ENCODE peak calls at places on chromosome 19, in six cellular contexts. One of them, this sample, is unnamed.

GRCh38 chr19:1259873-1260748 is 9.0 kb upstream of the CIRBP start:
- DNase-seq in body of pancreas: no peak
- DNase-seq in HFFc6: no peak
- DNase-seq in A172: peak
- DNase-seq in head of caudate nucleus: no peak
- DNase-seq in ELF-1: no peak
- DNase-seq in this sample: no peak

GRCh38 chr19:13058951-13059660 is 43.6 kb downstream of the LYL1 start:
- DNase-seq in A172: no peak
- DNase-seq in HFFc6: no peak
- DNase-seq in body of pancreas: no peak
- DNase-seq in ELF-1: peak
- DNase-seq in head of caudate nucleus: no peak
- DNase-seq in this sample: no peak

GRCh38 chr19:1401138-1401888 is at the start of gene GAMT:
- DNase-seq in head of caudate nucleus: no peak
- DNase-seq in body of pancreas: peak
- DNase-seq in HFFc6: no peak
- DNase-seq in ELF-1: no peak
- DNase-seq in A172: no peak
- DNase-seq in this sample: peak

GRCh38 chr19:57566396-57567256 is 7.0 kb upstream of the ZNF550 start:
- DNase-seq in HFFc6: no peak
- DNase-seq in A172: peak
- DNase-seq in body of pancreas: no peak
- DNase-seq in ELF-1: no peak
- DNase-seq in head of caudate nucleus: no peak
- DNase-seq in this sample: peak

GRCh38 chr19:32287811-32288227 is 57.6 kb upstream of the ZNF507 start:
- DNase-seq in ELF-1: peak
- DNase-seq in A172: peak
- DNase-seq in head of caudate nucleus: peak
- DNase-seq in HFFc6: peak
- DNase-seq in body of pancreas: peak
- DNase-seq in this sample: peak

GRCh38 chr19:13117772-13118423 is at the start of gene NACC1:
- DNase-seq in A172: peak
- DNase-seq in body of pancreas: peak
- DNase-seq in head of caudate nucleus: peak
- DNase-seq in ELF-1: peak
- DNase-seq in HFFc6: peak
- DNase-seq in this sample: peak

GRCh38 chr19:29378126-29378525 is 147.7 kb upstream of the VSTM2B start:
- DNase-seq in HFFc6: no peak
- DNase-seq in A172: no peak
- DNase-seq in body of pancreas: no peak
- DNase-seq in ELF-1: no peak
- DNase-seq in head of caudate nucleus: no peak
- DNase-seq in this sample: no peak

GRCh38 chr19:33240181-33240771 is 14.6 kb upstream of the SLC7A10 start:
- DNase-seq in body of pancreas: no peak
- DNase-seq in HFFc6: no peak
- DNase-seq in ELF-1: no peak
- DNase-seq in A172: no peak
- DNase-seq in head of caudate nucleus: no peak
- DNase-seq in this sample: no peak

GRCh38 chr19:1001538-1002166 is 1.4 kb downstream of the GRIN3B start:
- DNase-seq in head of caudate nucleus: no peak
- DNase-seq in ELF-1: peak
- DNase-seq in A172: no peak
- DNase-seq in body of pancreas: no peak
- DNase-seq in HFFc6: no peak
- DNase-seq in this sample: peak

GRCh38 chr19:8251025-8251472 is 41.9 kb downstream of the CERS4 start:
- DNase-seq in ELF-1: no peak
- DNase-seq in body of pancreas: peak
- DNase-seq in A172: no peak
- DNase-seq in head of caudate nucleus: peak
- DNase-seq in HFFc6: no peak
- DNase-seq in this sample: no peak

GRCh38 chr19:11096210-11096841 is 7.1 kb downstream of the LDLR start:
- DNase-seq in HFFc6: peak
- DNase-seq in body of pancreas: peak
- DNase-seq in head of caudate nucleus: no peak
- DNase-seq in ELF-1: no peak
- DNase-seq in A172: peak
- DNase-seq in this sample: no peak

GRCh38 chr19:8094336-8094735 is 41.8 kb downstream of the CCL25 start:
- DNase-seq in HFFc6: no peak
- DNase-seq in body of pancreas: no peak
- DNase-seq in ELF-1: no peak
- DNase-seq in A172: no peak
- DNase-seq in head of caudate nucleus: no peak
- DNase-seq in this sample: no peak

GRCh38 chr19:23800868-23801267 is 42.2 kb upstream of the ZNF681 start:
- DNase-seq in head of caudate nucleus: no peak
- DNase-seq in ELF-1: no peak
- DNase-seq in body of pancreas: no peak
- DNase-seq in A172: no peak
- DNase-seq in HFFc6: no peak
- DNase-seq in this sample: no peak

GRCh38 chr19:56507446-56508281 is at the start of gene ZNF471:
- DNase-seq in HFFc6: peak
- DNase-seq in head of caudate nucleus: peak
- DNase-seq in A172: peak
- DNase-seq in body of pancreas: peak
- DNase-seq in ELF-1: peak
- DNase-seq in this sample: no peak

GRCh38 chr19:16121141-16121540 is 9.5 kb downstream of the RAB8A start:
- DNase-seq in A172: no peak
- DNase-seq in ELF-1: no peak
- DNase-seq in body of pancreas: no peak
- DNase-seq in head of caudate nucleus: no peak
- DNase-seq in HFFc6: no peak
- DNase-seq in this sample: no peak

GRCh38 chr19:55406091-55406868 is 1.3 kb downstream of the UBE2S start:
- DNase-seq in head of caudate nucleus: no peak
- DNase-seq in A172: no peak
- DNase-seq in ELF-1: no peak
- DNase-seq in HFFc6: no peak
- DNase-seq in body of pancreas: no peak
- DNase-seq in this sample: no peak

GRCh38 chr19:32407004-32407992 is 1.7 kb downstream of the DPY19L3 start:
- DNase-seq in ELF-1: no peak
- DNase-seq in HFFc6: no peak
- DNase-seq in head of caudate nucleus: peak
- DNase-seq in A172: no peak
- DNase-seq in body of pancreas: peak
- DNase-seq in this sample: no peak

GRCh38 chr19:6828698-6829633 is 56.5 kb downstream of the VAV1 start:
- DNase-seq in HFFc6: no peak
- DNase-seq in body of pancreas: no peak
- DNase-seq in ELF-1: peak
- DNase-seq in head of caudate nucleus: peak
- DNase-seq in A172: peak
- DNase-seq in this sample: no peak

GRCh38 chr19:29022165-29022564 is 190.8 kb downstream of the UQCRFS1 start:
- DNase-seq in HFFc6: no peak
- DNase-seq in head of caudate nucleus: no peak
- DNase-seq in body of pancreas: no peak
- DNase-seq in ELF-1: no peak
- DNase-seq in A172: no peak
- DNase-seq in this sample: no peak

GRCh38 chr19:54415208-54415900 is at the start of gene TTYH1:
- DNase-seq in body of pancreas: no peak
- DNase-seq in ELF-1: peak
- DNase-seq in HFFc6: no peak
- DNase-seq in A172: no peak
- DNase-seq in head of caudate nucleus: no peak
- DNase-seq in this sample: no peak

GRCh38 chr19:18301718-18302111 is 20.3 kb upstream of the JUND start:
- DNase-seq in body of pancreas: no peak
- DNase-seq in head of caudate nucleus: no peak
- DNase-seq in A172: no peak
- DNase-seq in ELF-1: no peak
- DNase-seq in HFFc6: no peak
- DNase-seq in this sample: no peak

GRCh38 chr19:52724701-52725514 is 9.9 kb downstream of the ZNF611 start:
- DNase-seq in A172: no peak
- DNase-seq in body of pancreas: no peak
- DNase-seq in HFFc6: no peak
- DNase-seq in head of caudate nucleus: no peak
- DNase-seq in ELF-1: no peak
- DNase-seq in this sample: no peak

GRCh38 chr19:7506385-7507328 is 9.2 kb upstream of the ZNF358 start:
- DNase-seq in ELF-1: peak
- DNase-seq in body of pancreas: peak
- DNase-seq in HFFc6: peak
- DNase-seq in A172: peak
- DNase-seq in head of caudate nucleus: peak
- DNase-seq in this sample: peak

GRCh38 chr19:1089126-1089771 is 5.9 kb downstream of the POLR2E start:
- DNase-seq in head of caudate nucleus: no peak
- DNase-seq in ELF-1: no peak
- DNase-seq in A172: no peak
- DNase-seq in HFFc6: no peak
- DNase-seq in body of pancreas: no peak
- DNase-seq in this sample: no peak

GRCh38 chr19:52638601-52639000 is 446 bp upstream of the ZNF83 start:
- DNase-seq in body of pancreas: no peak
- DNase-seq in ELF-1: no peak
- DNase-seq in HFFc6: no peak
- DNase-seq in head of caudate nucleus: no peak
- DNase-seq in A172: peak
- DNase-seq in this sample: no peak

GRCh38 chr19:45817725-45818301 is 2.7 kb upstream of the RSPH6A start:
- DNase-seq in HFFc6: no peak
- DNase-seq in A172: no peak
- DNase-seq in ELF-1: peak
- DNase-seq in head of caudate nucleus: no peak
- DNase-seq in body of pancreas: no peak
- DNase-seq in this sample: no peak

GRCh38 chr19:19871932-19872331 is 6.2 kb downstream of the ZNF253 start:
- DNase-seq in ELF-1: no peak
- DNase-seq in HFFc6: no peak
- DNase-seq in head of caudate nucleus: no peak
- DNase-seq in A172: no peak
- DNase-seq in body of pancreas: no peak
- DNase-seq in this sample: no peak

GRCh38 chr19:31517466-31518180 is 168.4 kb upstream of the TSHZ3 start:
- DNase-seq in A172: no peak
- DNase-seq in ELF-1: no peak
- DNase-seq in head of caudate nucleus: no peak
- DNase-seq in body of pancreas: no peak
- DNase-seq in HFFc6: no peak
- DNase-seq in this sample: no peak

GRCh38 chr19:35085947-35086346 is 29.7 kb upstream of the FXYD3 start:
- DNase-seq in head of caudate nucleus: no peak
- DNase-seq in body of pancreas: no peak
- DNase-seq in HFFc6: no peak
- DNase-seq in A172: no peak
- DNase-seq in ELF-1: no peak
- DNase-seq in this sample: no peak

GRCh38 chr19:38805180-38805579 is 7.6 kb downstream of the LGALS4 start:
- DNase-seq in A172: no peak
- DNase-seq in ELF-1: no peak
- DNase-seq in head of caudate nucleus: no peak
- DNase-seq in HFFc6: no peak
- DNase-seq in body of pancreas: no peak
- DNase-seq in this sample: no peak

GRCh38 chr19:6239401-6239844 is 40.4 kb downstream of the MLLT1 start:
- DNase-seq in head of caudate nucleus: no peak
- DNase-seq in ELF-1: no peak
- DNase-seq in body of pancreas: no peak
- DNase-seq in HFFc6: no peak
- DNase-seq in A172: no peak
- DNase-seq in this sample: no peak

GRCh38 chr19:47405197-47405550 is 14.2 kb downstream of the MEIS3 start:
- DNase-seq in ELF-1: no peak
- DNase-seq in head of caudate nucleus: no peak
- DNase-seq in HFFc6: no peak
- DNase-seq in body of pancreas: no peak
- DNase-seq in A172: no peak
- DNase-seq in this sample: no peak

GRCh38 chr19:1360126-1360817 is 23.4 kb upstream of the NDUFS7 start:
- DNase-seq in HFFc6: no peak
- DNase-seq in body of pancreas: no peak
- DNase-seq in ELF-1: no peak
- DNase-seq in A172: no peak
- DNase-seq in head of caudate nucleus: no peak
- DNase-seq in this sample: no peak

GRCh38 chr19:31263317-31263716 is 85.9 kb downstream of the TSHZ3 start:
- DNase-seq in HFFc6: no peak
- DNase-seq in A172: no peak
- DNase-seq in ELF-1: no peak
- DNase-seq in body of pancreas: no peak
- DNase-seq in head of caudate nucleus: no peak
- DNase-seq in this sample: no peak

GRCh38 chr19:15846923-15847322 is 31.5 kb upstream of the OR10H1 start:
- DNase-seq in A172: no peak
- DNase-seq in body of pancreas: no peak
- DNase-seq in ELF-1: no peak
- DNase-seq in head of caudate nucleus: no peak
- DNase-seq in HFFc6: no peak
- DNase-seq in this sample: no peak

GRCh38 chr19:19488875-19489690 is 26.3 kb downstream of the TSSK6 start:
- DNase-seq in A172: peak
- DNase-seq in HFFc6: peak
- DNase-seq in head of caudate nucleus: peak
- DNase-seq in body of pancreas: peak
- DNase-seq in ELF-1: peak
- DNase-seq in this sample: peak